ENCODE peak calls at places on chromosomes 7 and 10, in seven cellular contexts. B is ovary, X is left ventricle myocardium inferior, V is uterus, R is H9, E is foreskin fibroblast, J is tibial artery. A is an unnamed sample.

GRCh38 chr7:20306499-20306946 is 24.2 kb upstream of the ITGB8 start:
- DNase-seq in V (no peak), X (no peak), R (peak; percentile 28), B (peak; percentile 13), J (no peak), E (no peak), A (no peak)

GRCh38 chr7:101238226-101239182 is 902 bp upstream of the CLDN15 start:
- DNase-seq in R (no peak), X (no peak), E (no peak), J (no peak), B (no peak), V (no peak), A (no peak)

GRCh38 chr10:124339951-124340760 is 78.6 kb downstream of the OAT start:
- DNase-seq in R (peak; percentile 18), B (peak; percentile 44), X (no peak), E (peak; percentile 98), V (no peak), J (no peak), A (peak; percentile 41)

GRCh38 chr10:122276611-122277205 is 5.6 kb downstream of the BTBD16 start:
- DNase-seq in J (no peak), R (peak; percentile 73), X (no peak), V (no peak), B (no peak), E (peak; percentile 65), A (no peak)

GRCh38 chr7:133303372-133303771 is 50.5 kb downstream of the EXOC4 start:
- DNase-seq in X (no peak), J (no peak), E (no peak), R (no peak), B (no peak), V (no peak), A (no peak)

GRCh38 chr7:151386301-151387160 is 23.3 kb downstream of the WDR86 start:
- DNase-seq in V (no peak), X (peak; percentile 10), B (no peak), E (no peak), J (no peak), R (no peak), A (no peak)

GRCh38 chr7:73850781-73851207 is 8.5 kb upstream of the METTL27 start:
- DNase-seq in E (peak; percentile 98), B (no peak), R (no peak), V (no peak), J (peak; percentile 77), X (no peak), A (no peak)

GRCh38 chr10:106399112-106399511 is 765.4 kb downstream of the SORCS1 start:
- DNase-seq in J (no peak), R (no peak), E (no peak), V (no peak), B (no peak), X (no peak), A (no peak)

GRCh38 chr7:116576350-116577319 is 51.8 kb downstream of the CAV1 start:
- DNase-seq in X (no peak), J (peak; percentile 60), B (no peak), V (no peak), E (peak; percentile 98), R (no peak), A (no peak)

GRCh38 chr7:32942783-32943653 is 14.2 kb upstream of the FKBP9 start:
- DNase-seq in X (peak; percentile 86), V (peak; percentile 79), J (peak; percentile 68), R (peak; percentile 82), B (peak; percentile 75), E (peak; percentile 77), A (peak; percentile 85)

GRCh38 chr10:65348637-65349036 is 1577.2 kb upstream of the LRRTM3 start:
- DNase-seq in V (no peak), E (no peak), X (no peak), J (no peak), B (no peak), R (peak; percentile 62), A (no peak)

GRCh38 chr10:72272689-72273409 is 875 bp upstream of the DDIT4 start:
- DNase-seq in J (peak; percentile 96), V (peak; percentile 92), R (peak; percentile 93), B (peak; percentile 90), E (peak; percentile 98), X (peak; percentile 92), A (peak; percentile 89)

GRCh38 chr10:52903397-52903938 is 130.9 kb upstream of the MBL2 start:
- DNase-seq in J (no peak), X (no peak), V (no peak), E (no peak), B (no peak), R (no peak), A (no peak)

GRCh38 chr10:30151581-30152389 is 92.4 kb upstream of the JCAD start:
- DNase-seq in R (peak; percentile 49), X (peak; percentile 22), J (peak; percentile 70), B (no peak), V (peak; percentile 16), E (peak; percentile 77), A (peak; percentile 50)

GRCh38 chr10:6142644-6143043 is 53.8 kb downstream of the RBM17 start:
- DNase-seq in J (no peak), R (no peak), X (no peak), E (no peak), B (no peak), V (no peak), A (no peak)

DNA sequence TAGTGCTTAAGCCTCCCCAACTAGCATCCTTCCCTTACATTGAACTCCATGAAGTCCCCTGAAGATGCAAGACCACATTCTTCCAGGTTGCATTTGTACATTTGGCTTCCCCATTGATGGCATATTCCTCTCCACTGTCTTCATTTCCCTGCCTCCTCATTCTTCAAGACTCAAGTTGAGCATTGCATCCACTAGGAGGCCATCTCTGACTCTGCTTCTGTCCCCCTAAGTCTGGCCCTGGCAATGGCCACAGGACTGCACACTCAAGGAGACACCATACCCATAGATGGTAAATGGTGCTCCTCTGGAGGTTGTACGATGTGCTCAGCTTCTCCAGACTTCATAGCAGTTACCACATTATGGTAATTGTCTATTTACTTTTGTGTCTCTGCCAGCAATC is 112.5 kb downstream of the PTPRZ1 start:
- DNase-seq in R (no peak), V (no peak), J (no peak), X (no peak), E (no peak), B (no peak), A (no peak)
- TF ChIP-seq CTCF in R (peak; percentile 52), V (no peak), J (no peak), X (no peak), E (no peak), B (no peak), A (no peak)

GRCh38 chr10:46222364-46222935 is 64.3 kb upstream of the ANTXRL start:
- DNase-seq in R (no peak), B (no peak), V (no peak), E (no peak), J (no peak), X (no peak), A (no peak)

GRCh38 chr10:46224414-46224682 is 62.4 kb upstream of the ANTXRL start:
- DNase-seq in J (no peak), V (no peak), E (no peak), R (no peak), X (no peak), B (no peak), A (no peak)

GRCh38 chr10:46220872-46221538 is 65.8 kb upstream of the ANTXRL start:
- DNase-seq in J (no peak), E (no peak), X (no peak), R (peak; percentile 30), V (no peak), B (no peak), A (peak; percentile 7)

GRCh38 chr10:46223626-46224413 is 63.0 kb upstream of the ANTXRL start:
- DNase-seq in E (no peak), V (no peak), R (no peak), X (no peak), J (no peak), B (no peak), A (no peak)

GRCh38 chr10:46223064-46223480 is 63.7 kb upstream of the ANTXRL start:
- DNase-seq in E (no peak), R (peak; percentile 24), B (no peak), V (no peak), J (no peak), X (no peak), A (no peak)
- TF ChIP-seq CTCF in E (no peak), R (peak; percentile 44), B (no peak), V (no peak), J (no peak), X (no peak), A (no peak)

GRCh38 chr10:108338146-108338545 is 1173.6 kb upstream of the SORCS1 start:
- DNase-seq in R (no peak), X (no peak), E (no peak), J (no peak), B (no peak), V (no peak), A (no peak)

DNA sequence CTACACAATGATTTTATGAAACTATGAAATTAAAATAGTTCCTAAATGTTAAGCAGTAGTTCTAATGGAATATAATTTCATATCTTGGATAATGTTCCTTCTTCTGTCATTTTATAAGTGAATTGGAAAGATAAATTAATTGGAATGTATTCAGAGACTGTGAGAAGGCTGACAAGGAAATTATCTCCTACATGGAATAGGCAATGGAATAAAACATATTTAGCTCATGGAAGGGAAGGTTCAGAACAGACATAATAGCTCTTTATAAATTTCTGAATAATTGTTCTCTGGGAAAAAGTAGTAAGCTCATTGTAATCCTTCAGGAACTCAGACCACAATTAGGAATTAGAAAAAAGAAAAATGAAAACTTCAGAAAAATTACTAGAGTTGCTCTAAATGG is 1172.3 kb upstream of the SORCS1 start:
- DNase-seq in X (no peak), B (no peak), E (no peak), J (no peak), R (no peak), V (no peak), A (no peak)
- TF ChIP-seq CTCF in X (no peak), B (no peak), E (no peak), J (no peak), R (no peak), V (no peak), A (no peak)

GRCh38 chr10:89245802-89246201 is 5.8 kb downstream of the LIPA start:
- DNase-seq in R (no peak), X (no peak), B (no peak), J (no peak), V (no peak), E (no peak), A (no peak)
- TF ChIP-seq CTCF in R (no peak), X (no peak), B (no peak), J (no peak), V (no peak), E (no peak), A (no peak)

DNA sequence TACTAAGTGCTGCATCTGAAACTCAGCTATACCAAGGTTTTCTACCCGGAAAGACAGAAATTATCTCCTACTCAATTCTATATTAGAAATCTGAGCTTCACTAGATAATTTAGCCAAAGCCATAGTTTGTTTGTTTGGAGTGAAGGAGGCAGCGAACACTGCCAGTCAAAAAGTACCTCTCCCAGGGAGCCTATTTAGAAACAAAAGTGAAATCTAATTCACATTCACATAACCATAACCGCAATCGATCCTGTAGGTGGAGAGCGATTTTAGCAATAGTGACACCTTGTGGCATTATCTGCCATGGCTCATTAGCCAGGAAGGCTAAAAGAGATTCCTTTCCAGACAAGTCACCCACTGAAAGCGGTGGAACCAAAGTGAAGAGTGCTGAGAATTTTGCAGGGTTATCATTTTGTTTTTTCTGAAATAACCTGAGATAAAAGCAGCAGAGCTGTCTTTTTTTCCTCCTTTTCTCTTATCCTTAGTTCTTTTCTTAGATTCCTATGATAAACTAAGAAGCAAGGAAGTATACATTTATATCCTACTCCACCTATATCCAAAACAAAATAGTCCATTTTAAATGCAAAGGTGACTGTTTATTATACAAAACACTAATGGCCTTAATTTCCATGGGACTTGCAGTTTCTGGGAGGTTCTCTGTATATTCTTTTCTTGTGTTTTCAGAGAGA is 83.7 kb upstream of the BET1 start:
- DNase-seq in E (peak; percentile 64), X (no peak), B (peak; percentile 20), V (no peak), R (peak; percentile 55), J (no peak), A (no peak)
- TF ChIP-seq CTCF in E (peak; percentile 78), X (peak; percentile 90), B (peak; percentile 77), V (peak; percentile 76), R (peak; percentile 85), J (peak; percentile 71), A (peak; percentile 71)